ENCODE peak calls at places on chromosomes 13 and 19, in six cellular contexts. Z is breast epithelium, A is GM12865, W is pancreas, N is choroid plexus epithelial cell, P is GM06990. F is an unnamed sample.

GRCh38 chr13:61900033-61900432 is 484.4 kb upstream of the PCDH20 start:
- DNase-seq in W (no peak), A (no peak), P (no peak), Z (no peak), N (no peak), F (no peak)

GRCh38 chr13:114008964-114009589 is 35.2 kb upstream of the C13orf46 start:
- DNase-seq in N (no peak), A (no peak), Z (no peak), W (no peak), P (no peak), F (no peak)

GRCh38 chr19:15294591-15294990 is 37.7 kb downstream of the BRD4 start:
- DNase-seq in Z (no peak), W (no peak), P (no peak), N (no peak), A (no peak), F (no peak)

GRCh38 chr13:39516140-39516539 is 86.9 kb downstream of the LHFPL6 start:
- DNase-seq in P (no peak), Z (peak), N (no peak), A (no peak), W (no peak), F (no peak)

GRCh38 chr13:98184796-98185195 is 7.7 kb upstream of the RNF113B start:
- DNase-seq in N (peak), Z (no peak), A (no peak), W (no peak), P (no peak), F (no peak)

GRCh38 chr13:50417597-50417996 is 402.4 kb downstream of the KCNRG start:
- DNase-seq in A (no peak), Z (no peak), W (no peak), P (no peak), N (no peak), F (no peak)

GRCh38 chr13:113976711-113977684 is 3.1 kb upstream of the C13orf46 start:
- DNase-seq in N (peak), P (no peak), A (no peak), W (no peak), Z (no peak), F (peak)

GRCh38 chr19:16901491-16902175 is 12.8 kb downstream of the F2RL3 start:
- DNase-seq in A (no peak), P (no peak), N (no peak), Z (no peak), W (no peak), F (no peak)

GRCh38 chr19:58001895-58002369 is 688 bp downstream of the ZNF606 start:
- DNase-seq in A (no peak), Z (no peak), P (no peak), N (peak), W (no peak), F (no peak)

GRCh38 chr13:41196620-41197019 is 2.3 kb upstream of the KBTBD7 start:
- DNase-seq in Z (no peak), P (no peak), N (peak), W (no peak), A (no peak), F (no peak)

DNA sequence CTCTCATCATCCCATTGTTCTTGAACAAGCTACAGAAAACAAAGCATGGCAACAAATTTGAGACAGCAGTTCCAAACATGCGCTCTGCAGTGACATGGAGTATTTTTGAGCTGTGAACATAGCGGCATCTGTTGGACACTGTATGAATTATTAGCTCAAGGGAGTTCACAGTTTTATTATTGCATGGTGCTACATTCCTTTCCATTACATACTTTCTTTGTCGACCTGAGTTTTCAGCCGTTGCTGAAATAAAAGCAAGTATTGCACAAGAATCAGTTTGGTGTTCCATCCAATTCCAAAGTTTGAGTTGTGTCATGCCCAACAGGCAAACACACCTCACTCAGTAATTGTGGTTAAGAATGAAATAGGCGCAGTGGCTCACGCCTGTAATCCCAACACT is 30.1 kb upstream of the METTL21C start:
- DNase-seq in P (no peak), A (peak), Z (no peak), W (no peak), N (peak), F (peak)
- TF ChIP-seq CTCF in P (peak), A (no peak), Z (peak), W (no peak), N (peak), F (peak)

GRCh38 chr13:35159041-35159440 is 217.0 kb downstream of the NBEA start:
- DNase-seq in A (no peak), N (no peak), W (no peak), Z (no peak), P (no peak), F (no peak)
- TF ChIP-seq CTCF in A (no peak), N (no peak), W (no peak), Z (no peak), P (no peak), F (no peak)

DNA sequence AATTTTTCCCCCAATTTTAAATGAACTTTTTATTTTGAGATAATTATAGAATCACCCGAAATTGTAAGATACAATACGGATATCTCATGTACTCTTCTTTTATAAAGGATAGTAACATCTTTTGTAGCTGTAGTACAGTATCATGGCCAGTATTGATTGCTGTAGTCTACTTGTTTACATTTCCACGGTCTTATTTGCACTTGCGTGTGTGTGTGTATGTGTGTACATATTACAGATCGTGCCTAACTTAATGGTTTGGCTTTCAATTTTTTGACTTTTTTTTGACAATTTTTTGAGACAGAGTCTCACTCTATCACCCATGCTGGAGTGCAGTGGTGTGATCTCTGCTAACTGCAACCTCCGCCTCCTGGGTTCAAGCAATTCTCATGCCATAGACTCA is 6.7 kb downstream of the PAN3 start:
- DNase-seq in P (no peak), N (no peak), W (no peak), A (no peak), Z (no peak), F (no peak)
- TF ChIP-seq CTCF in P (no peak), N (no peak), W (no peak), A (no peak), Z (no peak), F (no peak)

DNA sequence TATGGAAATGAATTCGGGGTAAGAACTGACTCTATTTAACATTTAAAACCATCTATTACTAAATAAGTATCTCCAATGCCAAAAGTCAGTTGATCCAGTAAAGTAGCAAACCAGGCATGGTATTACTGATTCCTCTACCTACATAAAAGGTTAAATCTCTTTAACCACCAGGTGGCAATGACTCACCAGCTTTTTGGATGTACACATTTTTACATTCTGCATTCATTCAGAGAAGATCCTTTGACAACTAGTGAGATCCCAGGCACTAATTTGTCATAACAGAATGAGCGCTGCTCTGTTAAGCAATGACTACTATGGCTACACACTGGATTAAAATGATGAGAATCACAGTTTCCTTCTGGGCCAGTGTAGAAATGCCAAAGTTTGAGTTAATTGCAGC is 329.8 kb upstream of the GPC6 start:
- DNase-seq in Z (no peak), W (no peak), N (peak), P (no peak), A (peak), F (peak)
- TF ChIP-seq CTCF in Z (no peak), W (no peak), N (peak), P (no peak), A (peak), F (peak)

GRCh38 chr19:51706885-51707284 is 13.8 kb downstream of the SPACA6 start:
- DNase-seq in Z (no peak), P (no peak), A (no peak), W (no peak), N (peak), F (no peak)
- TF ChIP-seq CTCF in Z (no peak), P (no peak), A (no peak), W (no peak), N (no peak), F (no peak)

GRCh38 chr13:21176195-21176981 is at the start of the genes MRPL57 and SKA3:
- DNase-seq in Z (peak), A (peak), N (peak), W (peak), P (peak), F (peak)
- TF ChIP-seq CTCF in Z (peak), A (no peak), N (no peak), W (no peak), P (peak), F (no peak)

GRCh38 chr19:31356587-31357314 is 7.5 kb upstream of the TSHZ3 start:
- DNase-seq in Z (no peak), P (no peak), N (no peak), A (no peak), W (no peak), F (no peak)

GRCh38 chr19:31355330-31356289 is 6.4 kb upstream of the TSHZ3 start:
- DNase-seq in N (no peak), A (no peak), W (no peak), P (no peak), Z (no peak), F (no peak)

GRCh38 chr19:31354919-31355318 is 5.7 kb upstream of the TSHZ3 start:
- DNase-seq in Z (no peak), P (no peak), W (no peak), N (no peak), A (no peak), F (no peak)

GRCh38 chr19:31354316-31354715 is 5.1 kb upstream of the TSHZ3 start:
- DNase-seq in P (no peak), Z (no peak), W (no peak), A (no peak), N (no peak), F (no peak)

GRCh38 chr19:31357315-31357673 is 8.1 kb upstream of the TSHZ3 start:
- DNase-seq in A (no peak), N (no peak), W (no peak), P (no peak), Z (no peak), F (no peak)
- TF ChIP-seq CTCF in A (no peak), N (no peak), W (no peak), P (no peak), Z (no peak), F (no peak)